ENCODE peak calls at places on chromosomes 12 and 14, in five cellular contexts. J is BE2C; K is HuH-7.5; T is activated T-cell treated with anti-CD3 and anti-CD28 coated beads, Interleukin-2, amount 50 U/mL, for 1 hour; X is NAMALWA. R is an unnamed sample.

GRCh38 chr12:111274820-111275219 is 94.1 kb downstream of the PHETA1 start:
- DNase-seq in K (no peak), X (peak; percentile 45), J (no peak), T (no peak), R (no peak)

GRCh38 chr12:3453266-3453862 is 37.6 kb upstream of the PRMT8 start:
- DNase-seq in T (no peak), K (no peak), J (no peak), X (no peak), R (no peak)

GRCh38 chr14:45559626-45560025 is 306.6 kb upstream of the MIS18BP1 start:
- DNase-seq in X (peak; percentile 1), K (no peak), T (no peak), J (no peak), R (no peak)

GRCh38 chr12:76332606-76333005 is 15.6 kb downstream of the BBS10 start:
- DNase-seq in K (no peak), X (no peak), T (no peak), J (no peak), R (no peak)

GRCh38 chr14:21264025-21264801 is 5.0 kb downstream of the HNRNPC start:
- DNase-seq in K (no peak), J (no peak), X (peak; percentile 50), T (no peak), R (no peak)

GRCh38 chr12:27257104-27257848 is 13.2 kb downstream of the STK38L start:
- DNase-seq in T (no peak), J (no peak), X (no peak), K (no peak), R (no peak)

GRCh38 chr12:122306407-122306806 is 40.1 kb upstream of the VPS33A start:
- DNase-seq in T (no peak), J (no peak), K (no peak), X (peak; percentile 19), R (no peak)

GRCh38 chr12:4873947-4874346 is 35.8 kb upstream of the KCNA1 start:
- DNase-seq in J (no peak), X (no peak), K (no peak), T (no peak), R (no peak)

GRCh38 chr14:72613196-72613974 is 280.5 kb downstream of the DPF3 start:
- DNase-seq in T (no peak), J (peak; percentile 89), K (no peak), X (no peak), R (no peak)

GRCh38 chr12:7905071-7905470 is 30.9 kb downstream of the SLC2A3 start:
- DNase-seq in K (no peak), T (no peak), X (no peak), J (no peak), R (peak; percentile 22)

GRCh38 chr14:93048843-93049242 is 66.9 kb downstream of the ITPK1 start:
- DNase-seq in T (no peak), J (no peak), K (no peak), X (no peak), R (no peak)

GRCh38 chr12:30989754-30990153 is 63.2 kb downstream of the TSPAN11 start:
- DNase-seq in K (peak; percentile 54), T (no peak), X (peak; percentile 74), J (peak; percentile 63), R (peak; percentile 86)

GRCh38 chr12:26293612-26294011 is 98.2 kb downstream of the SSPN start:
- DNase-seq in J (no peak), T (no peak), X (no peak), K (no peak), R (no peak)

GRCh38 chr12:64950899-64951298 is 126.5 kb downstream of the TBC1D30 start:
- DNase-seq in T (no peak), K (no peak), X (no peak), J (no peak), R (no peak)

GRCh38 chr14:96037891-96038557 is 1.1 kb upstream of the C14orf132 start:
- DNase-seq in T (no peak), J (peak; percentile 41), K (peak; percentile 25), X (no peak), R (no peak)

GRCh38 chr12:93427779-93428564 is 13.8 kb downstream of the UBE2N start:
- DNase-seq in X (no peak), T (no peak), J (no peak), K (no peak), R (no peak)

GRCh38 chr12:70617450-70617849 is 19.8 kb downstream of the PTPRB start:
- DNase-seq in K (no peak), J (no peak), T (no peak), X (no peak), R (no peak)

GRCh38 chr12:96121271-96121711 is 72.9 kb upstream of the ELK3 start:
- DNase-seq in J (no peak), K (no peak), T (no peak), X (no peak), R (no peak)

GRCh38 chr14:78959674-78960264 is 789.6 kb downstream of the NRXN3 start:
- DNase-seq in K (peak; percentile 25), J (peak; percentile 72), T (peak; percentile 20), X (peak; percentile 60), R (peak; percentile 53)

GRCh38 chr12:101829639-101830390 is 944 bp downstream of the GNPTAB start:
- DNase-seq in J (no peak), X (peak; percentile 56), T (no peak), K (no peak), R (peak; percentile 15)

GRCh38 chr14:32933943-32934890 is 4.5 kb upstream of the NPAS3 start:
- DNase-seq in X (no peak), J (peak; percentile 48), T (no peak), K (peak; percentile 40), R (no peak)

GRCh38 chr14:72516936-72517408 is 376.9 kb downstream of the DPF3 start:
- DNase-seq in J (peak; percentile 72), X (peak; percentile 67), K (no peak), T (peak; percentile 74), R (peak; percentile 32)

GRCh38 chr12:114685320-114685781 is 1.4 kb upstream of the TBX3 start:
- DNase-seq in K (no peak), T (no peak), J (peak; percentile 43), X (no peak), R (no peak)

GRCh38 chr12:67243260-67243659 is 25.9 kb upstream of the CAND1 start:
- DNase-seq in J (no peak), T (no peak), X (no peak), K (no peak), R (no peak)

GRCh38 chr12:77133566-77133965 is 68.2 kb upstream of the E2F7 start:
- DNase-seq in X (peak; percentile 43), K (no peak), J (no peak), T (no peak), R (peak; percentile 59)

GRCh38 chr14:26194816-26195215 is 403.0 kb downstream of the NOVA1 start:
- DNase-seq in X (no peak), J (no peak), T (no peak), K (no peak), R (no peak)

GRCh38 chr12:94046626-94047410 is 101.6 kb upstream of the PLXNC1 start:
- DNase-seq in K (no peak), T (no peak), X (no peak), J (no peak), R (no peak)

GRCh38 chr14:99476864-99477263 is 3.8 kb downstream of the SETD3 start:
- DNase-seq in T (no peak), J (no peak), K (no peak), X (no peak), R (no peak)

GRCh38 chr12:110923192-110923591 is 2.8 kb upstream of the MYL2 start:
- DNase-seq in X (no peak), K (no peak), T (no peak), J (no peak), R (no peak)

GRCh38 chr12:1083888-1084262 is 92.9 kb downstream of the ERC1 start:
- DNase-seq in T (no peak), X (peak; percentile 77), J (peak; percentile 43), K (no peak), R (peak; percentile 51)

GRCh38 chr14:52327374-52328226 is 13.5 kb downstream of the PTGER2 start:
- DNase-seq in X (no peak), T (no peak), J (no peak), K (no peak), R (no peak)

GRCh38 chr12:93266-94005 is 26.9 kb downstream of the IQSEC3 start:
- DNase-seq in K (no peak), J (no peak), T (no peak), X (no peak), R (no peak)

GRCh38 chr12:27924350-27925140 is 48.0 kb downstream of the PTHLH start:
- DNase-seq in K (no peak), T (no peak), J (no peak), X (no peak), R (no peak)

GRCh38 chr14:99717682-99718013 is 33.5 kb downstream of the CYP46A1 start:
- DNase-seq in X (no peak), K (no peak), J (no peak), T (no peak), R (no peak)

GRCh38 chr12:95083938-95084337 is 10.5 kb upstream of the NR2C1 start:
- DNase-seq in J (no peak), K (no peak), T (no peak), X (no peak), R (peak; percentile 48)

GRCh38 chr12:1502441-1502785 is 92.0 kb downstream of the FBXL14 start:
- DNase-seq in J (no peak), K (no peak), T (no peak), X (no peak), R (peak; percentile 45)

GRCh38 chr14:51652168-51653095 is 722 bp downstream of the FRMD6 start:
- DNase-seq in K (peak; percentile 32), J (peak; percentile 71), X (peak; percentile 0), T (no peak), R (no peak)

GRCh38 chr12:68958337-68958736 is 25.4 kb upstream of the CPM start:
- DNase-seq in T (no peak), J (no peak), K (no peak), X (no peak), R (no peak)